ENCODE peak calls at places on chromosomes 6 and 20, in eight cellular contexts. M is cardiac fibroblast, H is fibroblast of mammary gland, I is GM12865, U is psoas muscle, D is fibroblast of the aortic adventitia, Y is fibroblast of lung, N is GM23338. B is an unnamed sample.

GRCh38 chr20:63176448-63177133 is 39.3 kb downstream of the YTHDF1 start:
- DNase-seq in M (no peak), H (no peak), I (no peak), U (no peak), D (no peak), Y (no peak), N (peak), B (no peak)

GRCh38 chr6:20279608-20280287 is 67.5 kb upstream of the MBOAT1 start:
- DNase-seq in M (no peak), H (no peak), I (no peak), U (no peak), D (no peak), Y (no peak), N (no peak), B (peak)

GRCh38 chr6:137202078-137202477 is 17.1 kb downstream of the IFNGR1 start:
- DNase-seq in M (no peak), H (no peak), I (peak), U (no peak), D (no peak), Y (no peak), N (peak), B (no peak)

GRCh38 chr6:21612067-21612745 is 18.7 kb downstream of the SOX4 start:
- DNase-seq in M (no peak), H (no peak), I (no peak), U (no peak), D (no peak), Y (no peak), N (no peak), B (no peak)

GRCh38 chr20:41154436-41155176 is 17.3 kb downstream of the PLCG1 start:
- DNase-seq in M (no peak), H (no peak), I (no peak), U (no peak), D (peak), Y (no peak), N (no peak), B (no peak)

GRCh38 chr6:104909140-104909525 is 47.8 kb upstream of the LIN28B start:
- DNase-seq in M (no peak), H (no peak), I (no peak), U (no peak), D (no peak), Y (no peak), N (no peak), B (no peak)

GRCh38 chr6:87277123-87277522 is 45.3 kb upstream of the SMIM8 start:
- DNase-seq in M (peak), H (peak), I (peak), U (no peak), D (peak), Y (peak), N (no peak), B (no peak)

GRCh38 chr6:135871878-135872277 is 20.4 kb downstream of the PDE7B start:
- DNase-seq in M (peak), H (peak), I (no peak), U (no peak), D (peak), Y (peak), N (no peak), B (peak)

GRCh38 chr6:110331383-110331782 is 26.8 kb downstream of the METTL24 start:
- DNase-seq in M (no peak), H (no peak), I (no peak), U (no peak), D (no peak), Y (no peak), N (no peak), B (no peak)

GRCh38 chr6:26223677-26224546 is 136.7 kb downstream of the HFE start:
- DNase-seq in M (peak), H (peak), I (peak), U (peak), D (peak), Y (peak), N (peak), B (peak)

GRCh38 chr6:26578741-26579140 is 18.0 kb upstream of the ABT1 start:
- DNase-seq in M (no peak), H (no peak), I (no peak), U (no peak), D (no peak), Y (no peak), N (no peak), B (no peak)

GRCh38 chr6:75334266-75335040 is 49.9 kb upstream of the TMEM30A start:
- DNase-seq in M (peak), H (peak), I (no peak), U (no peak), D (peak), Y (peak), N (peak), B (peak)

GRCh38 chr6:16591681-16592549 is 169.3 kb downstream of the ATXN1 start:
- DNase-seq in M (peak), H (peak), I (peak), U (no peak), D (no peak), Y (no peak), N (no peak), B (no peak)

GRCh38 chr6:88641178-88641903 is 322.1 kb downstream of the RNGTT start:
- DNase-seq in M (no peak), H (no peak), I (peak), U (no peak), D (peak), Y (peak), N (no peak), B (no peak)

GRCh38 chr6:157272866-157273755 is 50.2 kb downstream of the TMEM242 start:
- DNase-seq in M (no peak), H (no peak), I (peak), U (no peak), D (no peak), Y (no peak), N (peak), B (no peak)

GRCh38 chr20:57695940-57696339 is 13.9 kb downstream of the PMEPA1 start:
- DNase-seq in M (no peak), H (no peak), I (no peak), U (peak), D (no peak), Y (no peak), N (no peak), B (no peak)

GRCh38 chr6:31401403-31401802 is 2.0 kb upstream of the MICA start:
- DNase-seq in M (peak), H (peak), I (peak), U (peak), D (peak), Y (peak), N (no peak), B (peak)

GRCh38 chr6:138293996-138294395 is 75.7 kb upstream of the PBOV1 start:
- DNase-seq in M (no peak), H (no peak), I (no peak), U (no peak), D (no peak), Y (no peak), N (no peak), B (no peak)

GRCh38 chr6:28673800-28674671 is 148.4 kb downstream of the GPX5 start:
- DNase-seq in M (peak), H (peak), I (peak), U (no peak), D (peak), Y (peak), N (peak), B (no peak)

GRCh38 chr6:105601541-105602174 is 198.8 kb upstream of the PREP start:
- DNase-seq in M (peak), H (peak), I (peak), U (peak), D (peak), Y (peak), N (no peak), B (no peak)

GRCh38 chr6:163533443-163533842 is 118.9 kb downstream of the QKI start:
- DNase-seq in M (peak), H (peak), I (no peak), U (no peak), D (peak), Y (peak), N (no peak), B (peak)

GRCh38 chr6:138473144-138473543 is 26.1 kb downstream of the NHSL1 start:
- DNase-seq in M (no peak), H (no peak), I (no peak), U (no peak), D (no peak), Y (no peak), N (no peak), B (no peak)

GRCh38 chr6:5981274-5982026 is 25.3 kb downstream of the NRN1 start:
- DNase-seq in M (peak), H (peak), I (no peak), U (no peak), D (peak), Y (no peak), N (no peak), B (peak)

GRCh38 chr6:75076009-75076408 is 129.8 kb downstream of the COL12A1 start:
- DNase-seq in M (no peak), H (no peak), I (no peak), U (no peak), D (no peak), Y (no peak), N (peak), B (no peak)

GRCh38 chr20:57272883-57273282 is 6.4 kb upstream of the BMP7 start:
- DNase-seq in M (no peak), H (no peak), I (no peak), U (no peak), D (no peak), Y (no peak), N (no peak), B (no peak)

GRCh38 chr6:137983269-137983668 is 116.2 kb downstream of the TNFAIP3 start:
- DNase-seq in M (no peak), H (no peak), I (no peak), U (no peak), D (no peak), Y (no peak), N (no peak), B (no peak)

GRCh38 chr6:41537359-41537758 is 8.8 kb upstream of the FOXP4 start:
- DNase-seq in M (no peak), H (no peak), I (peak), U (no peak), D (no peak), Y (no peak), N (no peak), B (no peak)

GRCh38 chr6:92892626-92893025 is 526.7 kb downstream of the EPHA7 start:
- DNase-seq in M (no peak), H (no peak), I (no peak), U (no peak), D (no peak), Y (peak), N (no peak), B (no peak)

GRCh38 chr6:7542878-7543394 is 1.5 kb downstream of the DSP start:
- DNase-seq in M (peak), H (peak), I (no peak), U (peak), D (peak), Y (no peak), N (peak), B (no peak)

GRCh38 chr20:35883778-35884540 is 70.3 kb downstream of the SCAND1 start:
- DNase-seq in M (peak), H (peak), I (peak), U (peak), D (peak), Y (peak), N (peak), B (peak)
- H3K4me3 ChIP-seq in M (no peak), H (peak), I (no peak), U (no peak), D (peak), Y (peak), N (no peak), B (peak)

GRCh38 chr6:129671442-129672344 is 38.3 kb downstream of the ARHGAP18 start:
- DNase-seq in M (peak), H (peak), I (peak), U (peak), D (no peak), Y (no peak), N (peak), B (no peak)
- TF ChIP-seq CTCF in M (no peak), H (peak), I (peak), U (no peak), D (no peak), Y (peak), N (peak), B (no peak)

GRCh38 chr20:44186674-44187053 is 324 bp downstream of the JPH2 start:
- DNase-seq in M (no peak), H (no peak), I (no peak), U (no peak), D (no peak), Y (no peak), N (no peak), B (no peak)
- H3K4me3 ChIP-seq in M (peak), H (peak), I (no peak), U (peak), D (peak), Y (peak), N (peak), B (peak)

GRCh38 chr20:955111-955510 is 39.0 kb upstream of the ANGPT4 start:
- DNase-seq in M (no peak), H (no peak), I (no peak), U (no peak), D (no peak), Y (no peak), N (no peak), B (no peak)

GRCh38 chr20:957544-957943 is 41.4 kb upstream of the ANGPT4 start:
- DNase-seq in M (peak), H (peak), I (no peak), U (peak), D (no peak), Y (no peak), N (peak), B (no peak)

GRCh38 chr20:953742-954141 is 37.6 kb upstream of the ANGPT4 start:
- DNase-seq in M (peak), H (peak), I (no peak), U (no peak), D (no peak), Y (no peak), N (peak), B (no peak)

GRCh38 chr20:955656-956055 is 39.5 kb upstream of the ANGPT4 start:
- DNase-seq in M (no peak), H (no peak), I (no peak), U (no peak), D (no peak), Y (no peak), N (no peak), B (no peak)

GRCh38 chr20:956330-956951 is 40.3 kb upstream of the ANGPT4 start:
- DNase-seq in M (peak), H (peak), I (peak), U (peak), D (peak), Y (peak), N (peak), B (peak)
- TF ChIP-seq CTCF in M (peak), H (peak), I (peak), U (peak), D (peak), Y (peak), N (peak), B (peak)

DNA sequence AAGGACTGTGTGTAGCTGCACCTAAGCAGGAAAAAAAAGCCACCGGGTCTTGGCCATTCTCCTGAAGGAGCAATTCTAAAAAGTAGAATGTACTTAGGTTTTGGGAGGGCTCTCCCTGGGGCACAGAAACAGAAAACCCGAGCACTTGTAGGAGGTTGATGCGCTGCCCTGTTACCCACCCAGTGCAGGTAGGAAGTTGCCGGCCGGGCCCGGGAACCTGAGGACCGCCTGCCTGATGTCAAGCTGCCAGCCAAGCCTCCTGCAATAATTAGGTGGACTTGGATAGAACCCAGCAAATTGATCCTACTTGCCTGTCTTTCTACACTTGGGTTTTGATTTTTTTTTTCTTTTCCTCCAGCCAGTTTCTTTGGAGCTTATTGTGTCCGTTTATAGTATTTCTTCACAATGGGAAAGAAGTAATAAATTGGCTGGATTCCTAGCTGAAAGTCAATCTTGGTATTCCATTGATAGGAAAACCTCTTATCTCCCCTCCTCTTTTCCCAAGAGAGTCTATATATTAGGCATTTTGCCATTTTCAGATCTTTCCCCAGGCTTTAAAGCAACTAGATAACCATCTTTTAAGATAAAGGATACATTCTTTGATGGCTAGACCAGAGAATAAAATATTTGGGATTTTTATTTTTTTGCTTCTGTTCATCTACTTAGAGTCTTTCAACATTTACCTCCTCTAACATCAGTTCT is 78.3 kb upstream of the FYN start:
- DNase-seq in M (no peak), H (no peak), I (no peak), U (no peak), D (peak), Y (no peak), N (no peak), B (no peak)
- H3K4me3 ChIP-seq in M (no peak), H (no peak), I (no peak), U (no peak), D (no peak), Y (no peak), N (no peak), B (no peak)

GRCh38 chr20:62025832-62026563 is 39.7 kb downstream of the TAF4 start:
- DNase-seq in M (peak), H (peak), I (no peak), U (peak), D (peak), Y (peak), N (no peak), B (peak)
- TF ChIP-seq CTCF in M (peak), H (peak), I (no peak), U (peak), D (peak), Y (peak), N (no peak), B (peak)

DNA sequence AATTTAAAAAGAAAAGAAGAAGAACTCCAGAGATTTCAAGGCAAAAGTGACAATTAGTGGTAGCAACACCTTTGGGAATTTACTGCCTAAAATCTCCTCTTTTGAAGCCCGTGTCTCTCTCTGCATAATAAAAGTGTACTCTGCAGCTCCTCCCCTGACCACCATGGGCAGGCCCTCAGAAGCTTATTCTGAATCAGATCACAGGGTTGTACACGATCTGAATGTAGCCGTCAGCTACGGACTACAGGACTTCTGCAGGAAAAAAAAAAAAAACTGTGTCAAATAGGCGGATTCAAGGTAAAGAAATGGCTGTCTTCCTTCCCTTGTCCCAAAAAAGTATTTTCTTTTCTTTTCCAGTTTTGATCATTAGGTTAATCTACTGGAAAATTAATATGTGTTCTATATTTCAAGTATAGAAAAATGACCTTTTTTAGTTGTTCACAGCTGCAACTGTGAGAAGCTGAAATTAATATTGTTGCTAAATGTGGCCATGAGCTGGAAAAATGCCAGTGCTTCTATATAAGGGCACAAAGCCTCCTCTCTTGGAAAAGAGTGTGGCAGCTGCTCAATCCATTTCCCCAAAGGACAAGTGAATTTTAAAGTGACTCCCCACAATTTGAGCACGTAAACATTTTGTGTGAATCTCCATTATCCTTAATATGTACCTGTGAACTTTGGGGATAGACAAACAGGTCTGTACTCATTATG is 397.4 kb downstream of the C6orf118 start:
- DNase-seq in M (no peak), H (no peak), I (no peak), U (no peak), D (no peak), Y (no peak), N (no peak), B (no peak)
- H3K4me3 ChIP-seq in M (no peak), H (no peak), I (no peak), U (peak), D (no peak), Y (no peak), N (no peak), B (no peak)

GRCh38 chr6:168314948-168315347 is 4.6 kb downstream of the DACT2 start:
- DNase-seq in M (peak), H (no peak), I (no peak), U (no peak), D (peak), Y (no peak), N (no peak), B (no peak)
- TF ChIP-seq CTCF in M (no peak), H (no peak), I (no peak), U (no peak), D (peak), Y (no peak), N (no peak), B (no peak)

B was measured in retinal pigment epithelial cell.